ENCODE peak calls at places on chromosomes 4 and X, in seven cellular contexts. One of them, this sample, is unnamed. For H3K4me1, the result is how much of the 10 kb centered on the place peaks cover.

GRCh38 chr4:25859429-25860148 is 3.2 kb downstream of the SEL1L3 start:
- DNase-seq in cardiac muscle cell: peak
- DNase-seq in fibroblast of lung: no peak
- DNase-seq in endothelial cell of umbilical vein: peak
- DNase-seq in lung: no peak
- DNase-seq in Karpas-422: peak
- DNase-seq in neural progenitor cell: no peak
- DNase-seq in this sample: no peak

GRCh38 chr4:108135549-108136209 is 33.1 kb downstream of the LEF1 start:
- DNase-seq in cardiac muscle cell: no peak
- DNase-seq in fibroblast of lung: no peak
- DNase-seq in endothelial cell of umbilical vein: no peak
- DNase-seq in lung: no peak
- DNase-seq in Karpas-422: no peak
- DNase-seq in neural progenitor cell: peak
- DNase-seq in this sample: no peak

GRCh38 chrX:45801554-45801953 is 600.9 kb upstream of the DIPK2B start:
- DNase-seq in cardiac muscle cell: peak
- DNase-seq in fibroblast of lung: peak
- DNase-seq in endothelial cell of umbilical vein: peak
- DNase-seq in lung: no peak
- DNase-seq in Karpas-422: peak
- DNase-seq in neural progenitor cell: peak
- DNase-seq in this sample: no peak

GRCh38 chrX:150365953-150366911 is 3.1 kb downstream of the MAMLD1 start:
- DNase-seq in cardiac muscle cell: peak
- DNase-seq in fibroblast of lung: peak
- DNase-seq in endothelial cell of umbilical vein: peak
- DNase-seq in lung: peak
- DNase-seq in Karpas-422: no peak
- DNase-seq in neural progenitor cell: peak
- DNase-seq in this sample: peak

GRCh38 chrX:49073641-49074575 is at the start of gene PRAF2:
- DNase-seq in cardiac muscle cell: peak
- DNase-seq in fibroblast of lung: peak
- DNase-seq in endothelial cell of umbilical vein: peak
- DNase-seq in lung: peak
- DNase-seq in Karpas-422: no peak
- DNase-seq in neural progenitor cell: peak
- DNase-seq in this sample: peak

GRCh38 chrX:103211012-103211715 is 3.7 kb upstream of the BEX4 start:
- DNase-seq in cardiac muscle cell: peak
- DNase-seq in fibroblast of lung: peak
- DNase-seq in endothelial cell of umbilical vein: peak
- DNase-seq in lung: no peak
- DNase-seq in Karpas-422: peak
- DNase-seq in neural progenitor cell: peak
- DNase-seq in this sample: peak

GRCh38 chr4:23006756-23007155 is 314.0 kb downstream of the GBA3 start:
- DNase-seq in cardiac muscle cell: no peak
- DNase-seq in fibroblast of lung: peak
- DNase-seq in endothelial cell of umbilical vein: no peak
- DNase-seq in lung: no peak
- DNase-seq in Karpas-422: no peak
- DNase-seq in neural progenitor cell: no peak
- DNase-seq in this sample: no peak

GRCh38 chrX:9355739-9356138 is 109.1 kb upstream of the TBL1X start:
- DNase-seq in cardiac muscle cell: no peak
- DNase-seq in fibroblast of lung: no peak
- DNase-seq in endothelial cell of umbilical vein: no peak
- DNase-seq in lung: no peak
- DNase-seq in Karpas-422: no peak
- DNase-seq in neural progenitor cell: no peak
- DNase-seq in this sample: no peak

GRCh38 chrX:131289527-131289926 is 421 bp upstream of the IGSF1 start:
- DNase-seq in cardiac muscle cell: no peak
- DNase-seq in fibroblast of lung: no peak
- DNase-seq in endothelial cell of umbilical vein: no peak
- DNase-seq in lung: no peak
- DNase-seq in Karpas-422: no peak
- DNase-seq in neural progenitor cell: no peak
- DNase-seq in this sample: no peak

GRCh38 chrX:67780694-67781109 is 236.9 kb downstream of the AR start:
- DNase-seq in cardiac muscle cell: peak
- DNase-seq in fibroblast of lung: peak
- DNase-seq in endothelial cell of umbilical vein: peak
- DNase-seq in lung: peak
- DNase-seq in Karpas-422: no peak
- DNase-seq in neural progenitor cell: no peak
- DNase-seq in this sample: peak

GRCh38 chr4:70583952-70584834 is 7.9 kb upstream of the AMBN start:
- DNase-seq in cardiac muscle cell: no peak
- DNase-seq in fibroblast of lung: no peak
- DNase-seq in endothelial cell of umbilical vein: no peak
- DNase-seq in lung: no peak
- DNase-seq in Karpas-422: no peak
- DNase-seq in neural progenitor cell: no peak
- DNase-seq in this sample: no peak

GRCh38 chr4:25308761-25309160 is 3.8 kb upstream of the ZCCHC4 start:
- DNase-seq in cardiac muscle cell: no peak
- DNase-seq in fibroblast of lung: no peak
- DNase-seq in endothelial cell of umbilical vein: no peak
- DNase-seq in lung: no peak
- DNase-seq in Karpas-422: peak
- DNase-seq in neural progenitor cell: no peak
- DNase-seq in this sample: no peak

GRCh38 chr4:184632842-184633241 is 16.4 kb downstream of the CASP3 start:
- DNase-seq in cardiac muscle cell: no peak
- DNase-seq in fibroblast of lung: no peak
- DNase-seq in endothelial cell of umbilical vein: no peak
- DNase-seq in lung: no peak
- DNase-seq in Karpas-422: no peak
- DNase-seq in neural progenitor cell: no peak
- DNase-seq in this sample: no peak

GRCh38 chrX:139200793-139201192 is 329.7 kb upstream of the F9 start:
- DNase-seq in cardiac muscle cell: no peak
- DNase-seq in fibroblast of lung: peak
- DNase-seq in endothelial cell of umbilical vein: no peak
- DNase-seq in lung: no peak
- DNase-seq in Karpas-422: no peak
- DNase-seq in neural progenitor cell: no peak
- DNase-seq in this sample: peak

GRCh38 chr4:142697303-142697702 is 148.8 kb downstream of the INPP4B start:
- DNase-seq in cardiac muscle cell: no peak
- DNase-seq in fibroblast of lung: no peak
- DNase-seq in endothelial cell of umbilical vein: no peak
- DNase-seq in lung: no peak
- DNase-seq in Karpas-422: no peak
- DNase-seq in neural progenitor cell: no peak
- DNase-seq in this sample: no peak

GRCh38 chrX:77160301-77160700 is 286.9 kb upstream of the FGF16 start:
- DNase-seq in cardiac muscle cell: no peak
- DNase-seq in fibroblast of lung: no peak
- DNase-seq in endothelial cell of umbilical vein: no peak
- DNase-seq in lung: no peak
- DNase-seq in Karpas-422: peak
- DNase-seq in neural progenitor cell: peak
- DNase-seq in this sample: no peak

GRCh38 chrX:97215166-97215565 is 331.5 kb downstream of the RPA4 start:
- DNase-seq in cardiac muscle cell: no peak
- DNase-seq in fibroblast of lung: no peak
- DNase-seq in endothelial cell of umbilical vein: no peak
- DNase-seq in lung: no peak
- DNase-seq in Karpas-422: no peak
- DNase-seq in neural progenitor cell: no peak
- DNase-seq in this sample: no peak

GRCh38 chr4:54941994-54942552 is 183.3 kb downstream of the KDR start:
- DNase-seq in cardiac muscle cell: peak
- DNase-seq in fibroblast of lung: no peak
- DNase-seq in endothelial cell of umbilical vein: peak
- DNase-seq in lung: no peak
- DNase-seq in Karpas-422: no peak
- DNase-seq in neural progenitor cell: peak
- DNase-seq in this sample: no peak

GRCh38 chr4:169107528-169107927 is 97.5 kb upstream of the CBR4 start:
- DNase-seq in cardiac muscle cell: no peak
- DNase-seq in fibroblast of lung: no peak
- DNase-seq in endothelial cell of umbilical vein: no peak
- DNase-seq in lung: no peak
- DNase-seq in Karpas-422: no peak
- DNase-seq in neural progenitor cell: no peak
- DNase-seq in this sample: no peak

GRCh38 chr4:3491681-3492405 is 28.7 kb downstream of the DOK7 start:
- DNase-seq in cardiac muscle cell: peak
- DNase-seq in fibroblast of lung: peak
- DNase-seq in endothelial cell of umbilical vein: no peak
- DNase-seq in lung: no peak
- DNase-seq in Karpas-422: no peak
- DNase-seq in neural progenitor cell: no peak
- DNase-seq in this sample: no peak

GRCh38 chr4:18593297-18594002 is 571.9 kb upstream of the LCORL start:
- DNase-seq in cardiac muscle cell: peak
- DNase-seq in fibroblast of lung: peak
- DNase-seq in endothelial cell of umbilical vein: peak
- DNase-seq in lung: peak
- DNase-seq in Karpas-422: peak
- DNase-seq in neural progenitor cell: peak
- DNase-seq in this sample: peak
- H3K4me3 ChIP-seq in cardiac muscle cell: no peak
- H3K4me3 ChIP-seq in fibroblast of lung: peak
- H3K4me3 ChIP-seq in endothelial cell of umbilical vein: no peak
- H3K4me3 ChIP-seq in lung: no peak
- H3K4me3 ChIP-seq in Karpas-422: no peak
- H3K4me3 ChIP-seq in neural progenitor cell: no peak
- H3K4me3 ChIP-seq in this sample: no peak

GRCh38 chr4:148058160-148058859 is 326.4 kb downstream of the ARHGAP10 start:
- DNase-seq in cardiac muscle cell: no peak
- DNase-seq in fibroblast of lung: no peak
- DNase-seq in endothelial cell of umbilical vein: no peak
- DNase-seq in lung: no peak
- DNase-seq in Karpas-422: no peak
- DNase-seq in neural progenitor cell: no peak
- DNase-seq in this sample: no peak
- H3K4me1 ChIP-seq in cardiac muscle cell: under half
- H3K4me1 ChIP-seq in fibroblast of lung: under half
- H3K4me1 ChIP-seq in endothelial cell of umbilical vein: under half
- H3K4me1 ChIP-seq in lung: under half
- H3K4me1 ChIP-seq in Karpas-422: half or more
- H3K4me1 ChIP-seq in neural progenitor cell: under half
- H3K4me1 ChIP-seq in this sample: under half

GRCh38 chrX:85243155-85243554 is 424 bp downstream of the SATL1 start:
- DNase-seq in cardiac muscle cell: peak
- DNase-seq in fibroblast of lung: peak
- DNase-seq in endothelial cell of umbilical vein: no peak
- DNase-seq in lung: no peak
- DNase-seq in Karpas-422: no peak
- DNase-seq in neural progenitor cell: no peak
- DNase-seq in this sample: no peak
- H3K4me3 ChIP-seq in cardiac muscle cell: peak
- H3K4me3 ChIP-seq in fibroblast of lung: peak
- H3K4me3 ChIP-seq in endothelial cell of umbilical vein: peak
- H3K4me3 ChIP-seq in lung: no peak
- H3K4me3 ChIP-seq in Karpas-422: peak
- H3K4me3 ChIP-seq in neural progenitor cell: peak
- H3K4me3 ChIP-seq in this sample: peak

GRCh38 chr4:28232376-28232775 is 1371.7 kb downstream of the STIM2 start:
- DNase-seq in cardiac muscle cell: no peak
- DNase-seq in fibroblast of lung: no peak
- DNase-seq in endothelial cell of umbilical vein: no peak
- DNase-seq in lung: no peak
- DNase-seq in Karpas-422: no peak
- DNase-seq in neural progenitor cell: no peak
- DNase-seq in this sample: no peak

GRCh38 chr4:28226962-28227361 is 1366.3 kb downstream of the STIM2 start:
- DNase-seq in cardiac muscle cell: no peak
- DNase-seq in fibroblast of lung: no peak
- DNase-seq in endothelial cell of umbilical vein: no peak
- DNase-seq in lung: no peak
- DNase-seq in Karpas-422: no peak
- DNase-seq in neural progenitor cell: no peak
- DNase-seq in this sample: no peak

GRCh38 chr4:28228575-28228974 is 1367.9 kb downstream of the STIM2 start:
- DNase-seq in cardiac muscle cell: no peak
- DNase-seq in fibroblast of lung: peak
- DNase-seq in endothelial cell of umbilical vein: no peak
- DNase-seq in lung: no peak
- DNase-seq in Karpas-422: no peak
- DNase-seq in neural progenitor cell: no peak
- DNase-seq in this sample: no peak

GRCh38 chr4:28225689-28226353 is 1365.2 kb downstream of the STIM2 start:
- DNase-seq in cardiac muscle cell: peak
- DNase-seq in fibroblast of lung: no peak
- DNase-seq in endothelial cell of umbilical vein: peak
- DNase-seq in lung: no peak
- DNase-seq in Karpas-422: no peak
- DNase-seq in neural progenitor cell: no peak
- DNase-seq in this sample: no peak

GRCh38 chr4:28229092-28229491 is 1368.5 kb downstream of the STIM2 start:
- DNase-seq in cardiac muscle cell: no peak
- DNase-seq in fibroblast of lung: peak
- DNase-seq in endothelial cell of umbilical vein: no peak
- DNase-seq in lung: no peak
- DNase-seq in Karpas-422: no peak
- DNase-seq in neural progenitor cell: peak
- DNase-seq in this sample: peak
- H3K4me1 ChIP-seq in cardiac muscle cell: under half
- H3K4me1 ChIP-seq in fibroblast of lung: under half
- H3K4me1 ChIP-seq in endothelial cell of umbilical vein: under half
- H3K4me1 ChIP-seq in lung: under half
- H3K4me1 ChIP-seq in Karpas-422: under half
- H3K4me1 ChIP-seq in neural progenitor cell: under half
- H3K4me1 ChIP-seq in this sample: under half

GRCh38 chrX:16807976-16808542 is 21.8 kb downstream of the TXLNG start:
- DNase-seq in cardiac muscle cell: peak
- DNase-seq in fibroblast of lung: peak
- DNase-seq in endothelial cell of umbilical vein: peak
- DNase-seq in lung: no peak
- DNase-seq in Karpas-422: no peak
- DNase-seq in neural progenitor cell: no peak
- DNase-seq in this sample: no peak
- H3K4me3 ChIP-seq in cardiac muscle cell: no peak
- H3K4me3 ChIP-seq in fibroblast of lung: peak
- H3K4me3 ChIP-seq in endothelial cell of umbilical vein: peak
- H3K4me3 ChIP-seq in lung: no peak
- H3K4me3 ChIP-seq in Karpas-422: no peak
- H3K4me3 ChIP-seq in neural progenitor cell: no peak
- H3K4me3 ChIP-seq in this sample: peak

DNA sequence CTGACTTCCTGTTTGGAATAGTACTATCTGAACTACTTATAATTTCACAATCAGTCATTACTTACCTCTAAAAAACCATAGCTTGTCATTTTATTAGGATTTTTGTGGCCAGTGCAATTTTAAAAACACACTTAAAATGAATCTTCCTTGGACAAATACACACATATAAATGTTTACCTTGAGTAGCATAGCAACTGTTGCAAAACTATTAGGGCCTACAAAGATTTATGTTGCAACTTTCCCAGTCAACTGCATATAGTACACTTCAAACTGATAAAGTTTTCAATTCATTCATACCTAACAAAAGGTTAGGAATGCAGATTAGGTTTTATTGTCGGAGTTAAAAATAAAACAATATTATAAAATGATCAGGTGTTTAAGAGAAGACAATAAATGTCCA is 193.0 kb downstream of the PDGFC start:
- DNase-seq in cardiac muscle cell: peak
- DNase-seq in fibroblast of lung: peak
- DNase-seq in endothelial cell of umbilical vein: no peak
- DNase-seq in lung: no peak
- DNase-seq in Karpas-422: no peak
- DNase-seq in neural progenitor cell: no peak
- DNase-seq in this sample: peak
- H3K4me1 ChIP-seq in cardiac muscle cell: under half
- H3K4me1 ChIP-seq in fibroblast of lung: under half
- H3K4me1 ChIP-seq in endothelial cell of umbilical vein: under half
- H3K4me1 ChIP-seq in lung: under half
- H3K4me1 ChIP-seq in Karpas-422: under half
- H3K4me1 ChIP-seq in neural progenitor cell: under half
- H3K4me1 ChIP-seq in this sample: under half

This sample was measured in SJSA1.